ENCODE peak calls at places on chromosomes 7 and 10, in seven cellular contexts. K is hepatocyte, N is IMR-90, O is OCI-LY7, Y is GM23248, S is HCT116, B is GM12878. F is an unnamed sample.
A peak's percentile ranks its signal among the peaks of the same experiment; 100 is the strongest.

GRCh38 chr10:1952126-1953095 is 215.1 kb upstream of the ADARB2 start:
- DNase-seq in S (no peak), K (no peak), Y (no peak), B (no peak), O (no peak), N (no peak), F (no peak)

GRCh38 chr10:3761111-3761686 is 23.8 kb downstream of the KLF6 start:
- DNase-seq in B (peak; percentile 76), O (peak; percentile 46), Y (no peak), S (no peak), N (peak; percentile 29), K (peak; percentile 35), F (no peak)

GRCh38 chr7:14013880-14014279 is 24.4 kb upstream of the ETV1 start:
- DNase-seq in N (peak; percentile 11), B (no peak), Y (no peak), S (no peak), K (no peak), O (no peak), F (no peak)

GRCh38 chr10:46558411-46559185 is 2.1 kb upstream of the GPRIN2 start:
- DNase-seq in K (no peak), B (no peak), Y (no peak), S (no peak), N (no peak), O (no peak), F (peak; percentile 51)

GRCh38 chr10:123559066-123559822 is 106.9 kb upstream of the GPR26 start:
- DNase-seq in Y (peak; percentile 70), S (peak; percentile 60), O (peak; percentile 57), N (peak; percentile 31), K (peak; percentile 75), B (no peak), F (peak; percentile 36)

GRCh38 chr10:74282853-74283205 is 131.8 kb downstream of the ADK start:
- DNase-seq in S (no peak), B (no peak), Y (peak; percentile 66), K (no peak), O (no peak), N (peak; percentile 62), F (no peak)

GRCh38 chr7:99139031-99139430 is 4.9 kb downstream of the SMURF1 start:
- DNase-seq in B (no peak), Y (peak; percentile 60), K (no peak), S (no peak), O (no peak), N (peak; percentile 43), F (no peak)

GRCh38 chr10:16770646-16771045 is 46.6 kb downstream of the RSU1 start:
- DNase-seq in O (no peak), B (no peak), N (no peak), K (no peak), S (no peak), Y (no peak), F (no peak)

GRCh38 chr10:122703483-122704448 is 4.1 kb upstream of the C10orf120 start:
- DNase-seq in S (peak; percentile 47), Y (peak; percentile 87), B (no peak), K (peak; percentile 82), O (peak; percentile 54), N (peak; percentile 35), F (no peak)

GRCh38 chr7:82325416-82325815 is 118.2 kb downstream of the CACNA2D1 start:
- DNase-seq in Y (no peak), S (no peak), B (no peak), K (no peak), O (no peak), N (peak; percentile 68), F (no peak)

GRCh38 chr7:51031791-51032484 is 249.2 kb upstream of the GRB10 start:
- DNase-seq in B (no peak), K (no peak), Y (no peak), S (no peak), N (no peak), O (no peak), F (no peak)

GRCh38 chr10:29804025-29804852 is 169.5 kb upstream of the SVIL start:
- DNase-seq in O (no peak), Y (peak; percentile 90), S (peak; percentile 66), N (peak; percentile 95), B (no peak), K (peak; percentile 45), F (peak; percentile 86)

GRCh38 chr7:135193615-135194081 is 17.7 kb downstream of the WDR91 start:
- DNase-seq in O (no peak), S (no peak), B (no peak), K (no peak), N (peak; percentile 97), Y (peak; percentile 77), F (no peak)

GRCh38 chr7:135190703-135191102 is 20.2 kb upstream of the CYREN start:
- DNase-seq in K (no peak), O (no peak), B (no peak), Y (no peak), N (no peak), S (no peak), F (no peak)

GRCh38 chr7:135189961-135190360 is 19.5 kb upstream of the CYREN start:
- DNase-seq in N (no peak), O (no peak), K (no peak), S (no peak), B (no peak), Y (peak; percentile 20), F (no peak)

GRCh38 chr7:135194494-135195095 is 16.7 kb downstream of the WDR91 start:
- DNase-seq in N (peak; percentile 22), B (no peak), K (no peak), S (no peak), O (no peak), Y (peak; percentile 39), F (no peak)

DNA sequence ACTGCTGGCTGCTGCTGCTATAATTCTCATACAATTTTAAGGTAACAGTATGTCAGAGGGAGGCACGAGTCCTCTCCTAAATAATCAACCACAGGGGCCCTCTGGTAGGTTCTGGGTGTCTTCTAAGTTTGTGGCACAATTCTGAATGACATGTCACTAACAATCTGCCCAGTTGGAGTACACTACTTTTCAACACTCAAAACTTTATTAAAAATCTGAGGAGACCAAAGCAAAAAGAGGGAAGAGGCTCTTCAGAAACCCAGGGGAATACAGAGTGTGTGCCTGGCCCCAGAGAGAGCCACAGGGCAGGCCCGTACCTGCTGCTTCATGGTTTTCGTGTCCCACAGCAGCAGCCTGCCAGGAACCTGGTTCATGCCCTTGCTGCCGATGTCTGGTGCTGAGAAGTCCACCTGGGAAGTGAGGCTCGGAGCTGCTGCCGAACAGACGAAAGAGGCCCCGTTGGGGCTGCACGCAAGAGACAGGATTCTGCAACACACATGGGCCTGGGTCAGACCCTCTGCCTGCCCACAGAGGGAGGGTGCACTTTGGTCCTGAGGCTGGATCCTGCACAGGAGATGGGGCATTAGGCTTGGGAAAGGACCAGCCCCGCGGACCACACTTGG is 18.3 kb downstream of the WDR91 start:
- DNase-seq in K (no peak), O (no peak), S (no peak), B (no peak), Y (no peak), N (no peak), F (no peak)
- H3K36me3 ChIP-seq in K (no peaks in the 10 kb centered on the region), O (peaks cover 44% of the 10 kb centered on the region), S (no peaks in the 10 kb centered on the region), B (peaks cover 44% of the 10 kb centered on the region), Y (peaks cover 4% of the 10 kb centered on the region), N (peaks cover 29% of the 10 kb centered on the region), F (no peaks in the 10 kb centered on the region)

DNA sequence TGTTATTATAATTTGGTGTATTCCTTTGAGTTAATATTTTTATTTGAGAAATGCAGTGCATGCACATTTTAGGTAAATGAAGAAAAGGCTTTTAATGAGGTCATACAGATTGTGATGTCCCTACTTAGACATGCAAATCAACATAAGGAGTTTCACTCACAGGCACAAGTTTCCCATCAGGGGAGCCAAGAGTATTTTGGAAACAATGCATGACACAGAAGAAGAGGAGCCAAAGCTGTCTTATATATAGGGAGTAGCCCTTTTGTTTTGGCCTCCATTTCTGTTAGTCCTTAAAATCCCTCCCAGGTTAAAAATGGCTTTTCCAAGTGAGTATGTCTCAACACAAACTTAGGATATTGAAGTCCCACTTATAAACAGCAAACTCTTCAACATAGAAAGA is 703.4 kb upstream of the ANKRD30A start:
- DNase-seq in O (no peak), N (no peak), Y (no peak), K (no peak), B (no peak), S (no peak), F (no peak)
- H2AFZ ChIP-seq in O (no peak overlapping the region), N (no peak overlapping the region), Y (no peak overlapping the region), K (no peak overlapping the region), B (no peak overlapping the region), S (no peak overlapping the region), F (no peak overlapping the region)

GRCh38 chr10:49269523-49269922 is 29.4 kb upstream of the C10orf71 start:
- DNase-seq in N (no peak), O (no peak), B (no peak), K (no peak), Y (no peak), S (no peak), F (no peak)

GRCh38 chr10:49265885-49266284 is 33.1 kb upstream of the C10orf71 start:
- DNase-seq in O (no peak), Y (peak; percentile 11), N (no peak), S (no peak), B (no peak), K (no peak), F (no peak)

GRCh38 chr10:49271346-49271745 is 27.6 kb upstream of the C10orf71 start:
- DNase-seq in B (no peak), N (no peak), O (no peak), K (no peak), Y (no peak), S (no peak), F (no peak)

GRCh38 chr10:49270565-49270964 is 28.4 kb upstream of the C10orf71 start:
- DNase-seq in Y (no peak), B (no peak), S (no peak), N (no peak), K (no peak), O (no peak), F (no peak)

DNA sequence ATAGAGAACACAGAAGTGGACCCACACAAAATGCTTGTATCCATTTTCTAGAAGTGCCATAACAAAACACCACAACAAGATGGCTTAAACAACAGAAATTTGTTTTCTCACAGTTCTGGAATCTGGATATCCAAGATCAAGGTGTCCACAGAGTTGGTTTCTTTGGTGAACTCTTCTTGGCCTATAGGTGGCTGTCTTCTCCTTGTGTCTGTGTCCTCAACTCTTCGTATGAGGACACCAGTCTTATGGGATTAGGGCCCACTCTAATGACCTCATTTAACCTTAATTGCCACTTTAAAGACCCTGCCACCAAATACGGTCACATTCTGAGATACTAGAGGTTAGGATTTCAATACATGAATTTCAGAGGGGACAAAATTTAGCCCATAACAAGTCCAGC is 30.8 kb upstream of the C10orf71 start:
- DNase-seq in S (no peak), K (no peak), N (no peak), Y (no peak), B (no peak), O (peak; percentile 10), F (no peak)
- H3K36me3 ChIP-seq in S (no peaks in the 10 kb centered on the region), K (no peaks in the 10 kb centered on the region), N (no peaks in the 10 kb centered on the region), Y (peaks cover 3% of the 10 kb centered on the region), B (no peaks in the 10 kb centered on the region), O (no peaks in the 10 kb centered on the region), F (no peaks in the 10 kb centered on the region)

DNA sequence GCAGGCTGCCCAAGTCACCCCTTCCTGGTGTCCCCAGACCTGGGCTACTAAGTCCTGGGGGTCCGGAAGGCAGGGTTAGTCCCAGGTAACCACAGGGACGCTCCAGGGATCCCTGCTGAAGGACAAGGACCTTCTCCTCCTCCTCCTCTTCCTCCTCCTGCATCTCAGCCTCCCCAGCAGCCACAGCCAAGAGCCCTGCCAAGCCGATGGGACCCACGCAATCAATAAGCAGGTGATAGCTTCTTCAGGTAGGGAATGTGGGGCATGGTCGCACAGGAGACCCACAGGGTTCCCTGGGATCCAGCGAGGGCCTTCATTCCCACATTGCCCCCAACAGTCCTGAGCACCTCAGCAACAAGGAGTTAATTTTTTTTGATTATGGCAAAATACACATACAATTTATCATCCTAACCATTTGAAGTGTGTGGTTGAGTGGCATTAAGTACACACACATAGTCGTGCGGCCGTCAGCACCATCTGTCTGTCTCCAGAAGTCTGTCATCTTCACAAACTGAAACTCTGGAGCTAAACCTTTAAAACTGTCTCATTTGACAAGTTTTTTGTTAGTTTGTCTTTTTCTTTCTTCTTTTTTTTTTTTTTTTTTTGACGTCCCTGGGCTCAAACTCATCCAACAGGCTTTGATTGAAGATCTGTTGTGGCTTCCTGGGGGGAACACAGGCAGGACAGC is 12.1 kb downstream of the CRYGN start:
- DNase-seq in B (no peak), S (no peak), K (no peak), Y (no peak), O (no peak), N (no peak), F (peak; percentile 71)
- H2AFZ ChIP-seq in B (no peak overlapping the region), S (no peak overlapping the region), K (no peak overlapping the region), Y (no peak overlapping the region), O (no peak overlapping the region), N (peak overlapping the region; percentile 78), F (no peak overlapping the region)